ENCODE peak calls at places on chromosomes 3 and 15, in ten cellular contexts. T, M, U, K, Z, Q, B, L, I and A are unnamed samples.

GRCh38 chr3:24367681-24368264 is 126.9 kb downstream of the THRB start:
- DNase-seq in T (no peak), M (no peak), U (no peak), K (no peak), Z (no peak), Q (no peak), B (no peak), L (no peak), I (no peak), A (no peak)

GRCh38 chr3:43695443-43695842 is 4.7 kb downstream of the ABHD5 start:
- DNase-seq in T (no peak), M (no peak), U (no peak), K (no peak), Z (no peak), Q (no peak), B (no peak), L (no peak), I (no peak), A (no peak)

GRCh38 chr3:182739619-182740018 is 53.7 kb upstream of the ATP11B start:
- DNase-seq in T (no peak), M (no peak), U (no peak), K (no peak), Z (no peak), Q (peak), B (no peak), L (no peak), I (no peak), A (no peak)

GRCh38 chr3:124985358-124985757 is 50.8 kb upstream of the MUC13 start:
- DNase-seq in T (no peak), M (no peak), U (peak), K (no peak), Z (no peak), Q (no peak), B (peak), L (no peak), I (no peak), A (no peak)

GRCh38 chr15:29067949-29068348 is 182.2 kb downstream of the APBA2 start:
- DNase-seq in T (no peak), M (no peak), U (no peak), K (no peak), Z (no peak), Q (peak), B (no peak), L (no peak), I (no peak), A (no peak)

GRCh38 chr3:156093966-156094365 is 26.4 kb upstream of the KCNAB1 start:
- DNase-seq in T (peak), M (no peak), U (no peak), K (no peak), Z (no peak), Q (no peak), B (no peak), L (no peak), I (no peak), A (no peak)

GRCh38 chr3:108552267-108553159 is 36.7 kb downstream of the CIP2A start:
- DNase-seq in T (peak), M (no peak), U (peak), K (no peak), Z (peak), Q (no peak), B (no peak), L (no peak), I (no peak), A (no peak)

GRCh38 chr15:61684749-61685467 is 375.3 kb downstream of the VPS13C start:
- DNase-seq in T (no peak), M (no peak), U (no peak), K (no peak), Z (no peak), Q (no peak), B (no peak), L (no peak), I (no peak), A (no peak)

GRCh38 chr3:63791974-63792373 is 27.1 kb upstream of the C3orf49 start:
- DNase-seq in T (no peak), M (no peak), U (peak), K (no peak), Z (no peak), Q (no peak), B (no peak), L (no peak), I (no peak), A (no peak)

GRCh38 chr3:95168526-95168925 is 1105.7 kb downstream of the NSUN3 start:
- DNase-seq in T (no peak), M (no peak), U (no peak), K (no peak), Z (no peak), Q (no peak), B (no peak), L (no peak), I (no peak), A (no peak)

GRCh38 chr3:162978136-162978535 is 1481.5 kb downstream of the OTOL1 start:
- DNase-seq in T (no peak), M (no peak), U (peak), K (no peak), Z (no peak), Q (no peak), B (no peak), L (no peak), I (no peak), A (no peak)

GRCh38 chr15:93327364-93327763 is 238.4 kb upstream of the RGMA start:
- DNase-seq in T (no peak), M (no peak), U (no peak), K (no peak), Z (no peak), Q (no peak), B (no peak), L (no peak), I (no peak), A (no peak)
- H3K27ac ChIP-seq in T (no peak), M (no peak), U (no peak), K (no peak), Z (no peak), Q (no peak), B (no peak), L (no peak), I (no peak), A (no peak)

GRCh38 chr3:152404976-152405375 is 136.2 kb downstream of the MBNL1 start:
- DNase-seq in T (no peak), M (no peak), U (no peak), K (no peak), Z (no peak), Q (no peak), B (no peak), L (no peak), I (no peak), A (no peak)

GRCh38 chr3:152402698-152403456 is 134.1 kb downstream of the MBNL1 start:
- DNase-seq in T (no peak), M (no peak), U (no peak), K (no peak), Z (peak), Q (no peak), B (no peak), L (no peak), I (no peak), A (no peak)

GRCh38 chr3:152405915-152406802 is 137.4 kb downstream of the MBNL1 start:
- DNase-seq in T (no peak), M (no peak), U (peak), K (no peak), Z (no peak), Q (no peak), B (no peak), L (no peak), I (no peak), A (no peak)

GRCh38 chr3:152400912-152401311 is 132.2 kb downstream of the MBNL1 start:
- DNase-seq in T (no peak), M (no peak), U (peak), K (no peak), Z (no peak), Q (no peak), B (no peak), L (no peak), I (no peak), A (no peak)

DNA sequence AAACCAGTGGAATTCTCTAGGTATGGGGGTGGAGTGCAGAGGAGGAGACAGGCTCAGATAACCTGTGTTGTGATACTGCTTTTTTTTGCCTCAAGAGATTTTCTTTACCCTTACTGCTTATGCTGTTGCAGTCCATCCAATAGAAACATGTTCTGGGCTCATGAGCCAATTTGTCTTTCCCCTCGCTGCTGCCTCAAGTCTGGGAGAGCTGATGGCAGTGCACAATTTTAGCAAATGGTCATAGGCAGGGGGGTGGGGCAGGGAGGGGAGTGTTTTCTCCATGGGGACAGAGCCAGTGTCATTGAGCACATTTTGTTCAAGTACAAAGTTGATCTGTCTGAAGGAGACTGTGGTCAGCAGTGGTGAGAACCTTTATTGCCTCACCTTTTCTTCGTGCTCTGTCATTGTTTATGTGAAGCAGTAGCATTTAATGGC is 134.9 kb downstream of the MBNL1 start:
- DNase-seq in T (no peak), M (peak), U (no peak), K (no peak), Z (no peak), Q (peak), B (peak), L (no peak), I (peak), A (no peak)
- H3K27ac ChIP-seq in T (no peak), M (peak), U (peak), K (no peak), Z (no peak), Q (peak), B (peak), L (no peak), I (peak), A (peak)

GRCh38 chr3:50642382-50642781 is 25.4 kb downstream of the MAPKAPK3 start:
- DNase-seq in T (no peak), M (no peak), U (no peak), K (no peak), Z (no peak), Q (no peak), B (no peak), L (no peak), I (no peak), A (no peak)
- H3K27ac ChIP-seq in T (no peak), M (no peak), U (no peak), K (no peak), Z (no peak), Q (no peak), B (no peak), L (no peak), I (no peak), A (no peak)

GRCh38 chr3:132660745-132661067 is 577 bp downstream of the UBA5 start:
- DNase-seq in T (no peak), M (no peak), U (no peak), K (no peak), Z (no peak), Q (no peak), B (no peak), L (no peak), I (no peak), A (no peak)
- H3K27ac ChIP-seq in T (no peak), M (peak), U (peak), K (peak), Z (peak), Q (peak), B (peak), L (peak), I (peak), A (peak)

GRCh38 chr3:66997560-66998074 is 490 bp upstream of the KBTBD8 start:
- DNase-seq in T (no peak), M (no peak), U (no peak), K (no peak), Z (no peak), Q (peak), B (peak), L (no peak), I (no peak), A (no peak)

GRCh38 chr3:66998075-66998898 is at the start of gene KBTBD8:
- DNase-seq in T (peak), M (peak), U (peak), K (peak), Z (peak), Q (peak), B (peak), L (peak), I (peak), A (peak)

GRCh38 chr3:67000006-67000405 is 1.9 kb downstream of the KBTBD8 start:
- DNase-seq in T (no peak), M (no peak), U (no peak), K (no peak), Z (no peak), Q (no peak), B (no peak), L (peak), I (no peak), A (no peak)

GRCh38 chr3:67001086-67001861 is 3.2 kb downstream of the KBTBD8 start:
- DNase-seq in T (no peak), M (no peak), U (no peak), K (no peak), Z (no peak), Q (no peak), B (no peak), L (no peak), I (no peak), A (no peak)

DNA sequence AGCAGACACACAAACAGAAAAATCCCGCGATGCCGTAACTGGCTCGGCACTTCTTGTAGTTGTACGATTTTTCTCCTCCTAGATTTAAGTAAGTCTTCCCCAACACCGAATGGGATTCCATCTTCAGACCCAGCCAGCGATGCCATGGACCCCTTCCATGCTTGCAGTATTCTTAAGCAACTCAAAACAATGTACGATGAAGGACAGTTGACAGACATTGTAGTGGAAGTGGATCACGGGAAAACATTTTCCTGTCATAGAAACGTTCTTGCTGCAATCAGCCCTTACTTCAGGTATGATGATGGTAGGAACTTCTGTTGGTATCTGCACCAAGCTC is 760 bp downstream of the KBTBD8 start:
- DNase-seq in T (no peak), M (no peak), U (no peak), K (no peak), Z (no peak), Q (no peak), B (no peak), L (no peak), I (no peak), A (no peak)
- H3K27ac ChIP-seq in T (no peak), M (no peak), U (peak), K (peak), Z (peak), Q (peak), B (peak), L (peak), I (peak), A (peak)

DNA sequence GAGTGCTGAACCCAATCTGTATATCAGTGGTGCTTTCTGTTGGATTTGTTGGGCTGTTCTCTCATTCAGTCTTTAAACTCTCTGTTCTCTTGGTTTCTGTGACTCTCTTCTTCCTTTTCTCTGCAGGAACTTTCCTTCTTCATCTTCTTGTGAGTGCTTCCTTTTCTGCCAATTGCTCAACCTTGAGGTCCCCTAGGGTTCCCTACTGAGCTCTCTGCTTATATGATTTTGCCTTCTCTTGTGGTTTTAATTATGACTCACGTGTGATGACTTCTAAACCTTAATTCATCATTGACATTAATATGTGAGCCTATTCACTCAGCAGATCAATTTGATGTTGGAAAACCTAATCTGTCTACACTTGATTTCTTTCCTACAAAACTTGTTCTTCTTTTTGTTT is 39.4 kb downstream of the MOBP start:
- DNase-seq in T (no peak), M (no peak), U (no peak), K (no peak), Z (no peak), Q (no peak), B (no peak), L (no peak), I (no peak), A (no peak)
- H3K27ac ChIP-seq in T (no peak), M (no peak), U (no peak), K (no peak), Z (no peak), Q (no peak), B (no peak), L (no peak), I (no peak), A (no peak)